ENCODE peak calls at places on chromosomes 1 and 21, in seven cellular contexts. Z is tibial nerve, I is GM06990, C is hepatocyte, S is foreskin fibroblast, N is heart left ventricle, L is lung. A is an unnamed sample.

GRCh38 chr21:39004776-39005605 is 178.3 kb downstream of the PSMG1 start:
- DNase-seq in Z (no peak), I (no peak), C (peak), S (no peak), N (peak), L (no peak), A (no peak)

GRCh38 chr1:33758698-33759097 is 105.2 kb upstream of the HMGB4 start:
- DNase-seq in Z (peak), I (no peak), C (no peak), S (peak), N (peak), L (no peak), A (no peak)

GRCh38 chr1:40357625-40358024 is 15.9 kb upstream of the SMAP2 start:
- DNase-seq in Z (no peak), I (no peak), C (no peak), S (no peak), N (no peak), L (no peak), A (no peak)

GRCh38 chr1:94110021-94110761 is 10.8 kb downstream of the ABCA4 start:
- DNase-seq in Z (no peak), I (no peak), C (no peak), S (no peak), N (no peak), L (no peak), A (no peak)

GRCh38 chr1:153791856-153792253 is 16.6 kb downstream of the SLC27A3 start:
- DNase-seq in Z (no peak), I (no peak), C (peak), S (peak), N (no peak), L (no peak), A (no peak)

GRCh38 chr1:117534995-117535467 is 70.8 kb upstream of the TENT5C start:
- DNase-seq in Z (no peak), I (peak), C (peak), S (peak), N (no peak), L (peak), A (peak)

GRCh38 chr1:43423672-43424550 is 29.8 kb downstream of the HYI start:
- DNase-seq in Z (no peak), I (no peak), C (no peak), S (no peak), N (no peak), L (no peak), A (no peak)

GRCh38 chr1:115222616-115223402 is 115.2 kb downstream of the NGF start:
- DNase-seq in Z (no peak), I (no peak), C (no peak), S (no peak), N (no peak), L (no peak), A (no peak)

GRCh38 chr1:3391711-3392110 is 62.8 kb upstream of the ARHGEF16 start:
- DNase-seq in Z (no peak), I (no peak), C (no peak), S (no peak), N (no peak), L (no peak), A (no peak)
- TF ChIP-seq CTCF in Z (no peak), I (no peak), C (no peak), S (no peak), N (no peak), L (no peak), A (no peak)

DNA sequence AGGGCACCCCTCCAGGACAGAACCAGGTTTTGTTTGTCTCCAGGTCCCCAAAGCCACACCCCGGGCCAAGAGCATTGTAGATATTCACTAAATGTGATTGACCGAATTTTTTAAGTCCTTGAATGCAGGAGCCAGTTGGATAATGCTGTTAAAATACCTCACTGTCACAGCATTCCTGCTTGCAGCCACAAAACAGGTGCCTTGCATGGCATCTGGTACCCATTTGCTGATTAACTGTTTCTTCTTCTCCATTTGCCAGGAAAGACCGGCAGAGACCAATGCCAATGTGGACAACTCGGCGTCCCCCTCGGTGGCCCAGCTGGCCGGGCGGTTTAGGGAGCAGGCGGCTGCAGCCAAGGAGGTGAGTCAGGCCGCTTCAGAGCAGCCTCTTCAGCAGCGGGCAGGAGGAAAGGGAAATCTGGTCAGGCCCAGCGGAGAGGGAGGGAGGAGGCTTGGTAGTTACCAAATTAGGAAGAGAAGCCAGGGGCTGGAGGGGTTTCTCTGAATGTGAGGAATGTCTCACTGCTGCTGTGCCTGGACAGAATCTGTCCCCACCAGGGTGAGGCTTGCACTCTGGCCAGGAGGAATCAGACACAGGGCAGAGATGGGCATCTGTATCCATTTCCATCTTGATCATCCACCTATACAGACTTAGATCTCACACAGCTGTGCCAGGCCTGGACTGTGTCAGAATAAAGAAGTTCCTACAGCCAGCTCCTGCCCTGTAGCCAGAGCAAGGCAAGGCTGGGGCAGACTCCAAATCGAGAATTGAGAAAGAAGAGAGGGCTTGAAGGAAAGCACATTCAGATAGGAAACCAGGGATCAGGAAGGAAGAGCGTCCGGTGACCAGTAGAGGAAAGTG is 37.9 kb upstream of the MPZL1 start:
- DNase-seq in Z (no peak), I (no peak), C (peak), S (no peak), N (peak), L (peak), A (peak)
- TF ChIP-seq CTCF in Z (no peak), I (no peak), C (no peak), S (no peak), N (no peak), L (no peak), A (no peak)

DNA sequence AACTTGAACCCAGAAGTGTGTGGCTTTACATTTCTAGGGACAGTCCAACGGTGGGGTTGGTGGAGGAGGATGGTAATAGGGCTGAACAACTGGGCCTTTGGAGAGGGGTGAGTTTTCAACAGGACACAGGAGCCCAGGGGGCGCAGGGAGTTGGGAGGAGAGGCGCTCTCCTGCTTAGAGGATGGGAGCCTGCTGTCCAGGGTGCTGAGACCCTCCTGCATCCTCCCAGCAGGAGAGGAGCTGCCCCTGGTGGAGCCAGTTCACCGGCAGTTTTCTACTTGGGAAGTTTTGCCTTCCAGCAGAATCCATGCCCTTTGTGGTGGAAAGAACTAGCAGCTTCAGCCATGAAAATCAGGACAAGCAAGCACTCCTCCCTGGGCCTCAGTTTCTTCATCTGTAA is 8.6 kb downstream of the KCNC4 start:
- DNase-seq in Z (no peak), I (no peak), C (peak), S (no peak), N (no peak), L (no peak), A (no peak)
- TF ChIP-seq CTCF in Z (no peak), I (no peak), C (no peak), S (no peak), N (no peak), L (no peak), A (no peak)

GRCh38 chr1:184971522-184972265 is 2.6 kb downstream of the NIBAN1 start:
- DNase-seq in Z (no peak), I (no peak), C (no peak), S (no peak), N (no peak), L (no peak), A (no peak)
- TF ChIP-seq CTCF in Z (no peak), I (no peak), C (no peak), S (no peak), N (no peak), L (no peak), A (no peak)

A was measured in glutamatergic neuron.